ENCODE peak calls at places on chromosomes 13 and 19, in four cellular contexts. S, Z, F and B are unnamed samples.

GRCh38 chr19:30645946-30646577 is 273.9 kb downstream of the ZNF536 start:
- DNase-seq in S (no peak), Z (no peak), F (no peak), B (no peak)

GRCh38 chr19:41373993-41374392 is 2.3 kb upstream of the TMEM91 start:
- DNase-seq in S (peak), Z (no peak), F (no peak), B (no peak)

GRCh38 chr19:28701491-28701890 is 511.5 kb downstream of the UQCRFS1 start:
- DNase-seq in S (peak), Z (no peak), F (no peak), B (no peak)

GRCh38 chr19:3986260-3987041 is 1.2 kb upstream of the EEF2 start:
- DNase-seq in S (peak), Z (no peak), F (no peak), B (no peak)

GRCh38 chr19:13597625-13598024 is 91.3 kb upstream of the CACNA1A start:
- DNase-seq in S (peak), Z (no peak), F (peak), B (no peak)

GRCh38 chr19:13028027-13028426 is 32.8 kb downstream of the NFIX start:
- DNase-seq in S (no peak), Z (no peak), F (no peak), B (no peak)

GRCh38 chr19:20660473-20660872 is 898 bp downstream of the ZNF626 start:
- DNase-seq in S (no peak), Z (no peak), F (no peak), B (no peak)

GRCh38 chr19:11035441-11036377 is 53.6 kb upstream of the LDLR start:
- DNase-seq in S (peak), Z (peak), F (no peak), B (no peak)

GRCh38 chr13:73934215-73934623 is 200.0 kb downstream of the KLF12 start:
- DNase-seq in S (no peak), Z (no peak), F (no peak), B (no peak)

GRCh38 chr13:111341886-111342285 is 21.4 kb downstream of the TEX29 start:
- DNase-seq in S (no peak), Z (no peak), F (no peak), B (no peak)

GRCh38 chr19:3420909-3421619 is 54.7 kb downstream of the NFIC start:
- DNase-seq in S (no peak), Z (no peak), F (no peak), B (no peak)

GRCh38 chr13:98598043-98598442 is 21.1 kb upstream of the STK24 start:
- DNase-seq in S (no peak), Z (no peak), F (no peak), B (no peak)

GRCh38 chr13:110816500-110816899 is 98.4 kb downstream of the ANKRD10 start:
- DNase-seq in S (no peak), Z (no peak), F (no peak), B (no peak)

GRCh38 chr19:29842471-29843179 is 30.8 kb downstream of the CCNE1 start:
- DNase-seq in S (no peak), Z (no peak), F (peak), B (no peak)

GRCh38 chr19:33509774-33510173 is 11.8 kb downstream of the PEPD start:
- DNase-seq in S (no peak), Z (no peak), F (no peak), B (no peak)

GRCh38 chr19:49231804-49232203 is 74.2 kb downstream of the TRPM4 start:
- DNase-seq in S (no peak), Z (no peak), F (peak), B (no peak)

GRCh38 chr19:48881741-48882657 is 9.8 kb downstream of the PPP1R15A start:
- DNase-seq in S (peak), Z (no peak), F (no peak), B (no peak)

GRCh38 chr19:45472557-45473365 is 5.0 kb downstream of the FOSB start:
- DNase-seq in S (peak), Z (no peak), F (no peak), B (no peak)

GRCh38 chr19:3981736-3982681 is 3.3 kb downstream of the EEF2 start:
- DNase-seq in S (no peak), Z (no peak), F (no peak), B (no peak)

GRCh38 chr19:12994701-12995595 is at the start of gene NFIX:
- DNase-seq in S (peak), Z (peak), F (no peak), B (no peak)

DNA sequence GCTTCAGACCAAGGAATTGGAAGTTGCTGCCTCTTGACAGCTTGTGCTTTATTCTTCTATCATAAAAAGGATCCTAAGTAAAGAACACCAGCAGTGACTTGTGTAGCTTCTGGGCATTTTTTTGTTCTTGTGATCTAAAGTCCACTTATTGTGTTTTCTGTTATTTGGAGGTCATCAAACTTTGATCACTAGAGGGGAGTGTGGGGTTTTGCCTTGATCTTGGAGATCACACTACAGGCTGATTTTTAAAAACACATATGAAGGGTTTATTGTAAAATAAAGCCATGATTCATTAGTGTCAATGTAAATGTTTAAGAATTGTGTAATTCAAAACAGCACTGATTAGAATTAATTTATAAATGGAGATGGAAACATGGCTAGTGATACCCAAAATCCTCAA is 328.7 kb upstream of the EDNRB start:
- DNase-seq in S (no peak), Z (no peak), F (no peak), B (no peak)
- TF ChIP-seq CTCF in S (no peak), Z (no peak), F (no peak), B (no peak)

DNA sequence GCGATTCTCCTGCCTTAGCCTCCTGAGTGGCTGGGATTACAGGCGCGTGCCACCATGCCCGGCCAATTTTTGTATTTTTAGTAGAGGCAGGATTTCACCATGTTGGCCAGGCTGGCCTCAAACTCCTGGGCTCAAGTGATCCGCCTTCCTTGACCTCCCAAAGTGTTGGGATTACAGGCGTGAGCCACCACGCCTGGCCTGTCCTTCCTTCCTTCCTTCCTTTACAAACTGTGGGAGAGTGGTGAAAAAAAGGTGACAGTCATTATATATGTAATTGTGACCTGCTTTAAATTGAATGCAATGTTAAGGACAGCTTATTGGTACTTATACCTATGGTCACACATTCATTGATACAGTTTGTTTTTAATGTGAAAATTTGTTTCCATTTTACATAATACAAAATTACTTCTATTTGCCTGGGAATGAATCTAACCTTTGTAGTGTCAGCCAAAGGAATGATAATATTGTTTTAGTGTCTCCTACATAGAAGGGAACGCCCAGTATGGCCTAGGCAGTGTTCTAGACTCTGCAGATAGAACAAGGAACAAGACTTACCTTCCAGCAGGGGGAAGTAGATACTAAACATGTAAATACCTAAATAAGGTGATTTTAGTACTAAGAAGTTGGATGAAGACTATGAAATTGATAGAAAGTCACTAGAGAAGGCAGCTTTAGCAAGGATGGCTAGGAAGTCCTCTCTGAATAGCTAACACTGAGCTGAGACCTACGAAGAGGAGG is 146.3 kb downstream of the GGACT start:
- DNase-seq in S (no peak), Z (no peak), F (no peak), B (no peak)
- TF ChIP-seq CTCF in S (no peak), Z (no peak), F (peak), B (no peak)

GRCh38 chr13:109748677-109749076 is 37.7 kb downstream of the IRS2 start:
- DNase-seq in S (no peak), Z (no peak), F (no peak), B (no peak)

GRCh38 chr13:109745702-109746101 is 40.7 kb downstream of the IRS2 start:
- DNase-seq in S (no peak), Z (no peak), F (no peak), B (no peak)

GRCh38 chr13:109749365-109749764 is 37.0 kb downstream of the IRS2 start:
- DNase-seq in S (no peak), Z (no peak), F (no peak), B (no peak)

GRCh38 chr13:109746364-109746763 is 40.0 kb downstream of the IRS2 start:
- DNase-seq in S (no peak), Z (no peak), F (no peak), B (no peak)

GRCh38 chr13:109747524-109747923 is 38.9 kb downstream of the IRS2 start:
- DNase-seq in S (no peak), Z (no peak), F (no peak), B (no peak)
- TF ChIP-seq CTCF in S (no peak), Z (no peak), F (peak), B (peak)

DNA sequence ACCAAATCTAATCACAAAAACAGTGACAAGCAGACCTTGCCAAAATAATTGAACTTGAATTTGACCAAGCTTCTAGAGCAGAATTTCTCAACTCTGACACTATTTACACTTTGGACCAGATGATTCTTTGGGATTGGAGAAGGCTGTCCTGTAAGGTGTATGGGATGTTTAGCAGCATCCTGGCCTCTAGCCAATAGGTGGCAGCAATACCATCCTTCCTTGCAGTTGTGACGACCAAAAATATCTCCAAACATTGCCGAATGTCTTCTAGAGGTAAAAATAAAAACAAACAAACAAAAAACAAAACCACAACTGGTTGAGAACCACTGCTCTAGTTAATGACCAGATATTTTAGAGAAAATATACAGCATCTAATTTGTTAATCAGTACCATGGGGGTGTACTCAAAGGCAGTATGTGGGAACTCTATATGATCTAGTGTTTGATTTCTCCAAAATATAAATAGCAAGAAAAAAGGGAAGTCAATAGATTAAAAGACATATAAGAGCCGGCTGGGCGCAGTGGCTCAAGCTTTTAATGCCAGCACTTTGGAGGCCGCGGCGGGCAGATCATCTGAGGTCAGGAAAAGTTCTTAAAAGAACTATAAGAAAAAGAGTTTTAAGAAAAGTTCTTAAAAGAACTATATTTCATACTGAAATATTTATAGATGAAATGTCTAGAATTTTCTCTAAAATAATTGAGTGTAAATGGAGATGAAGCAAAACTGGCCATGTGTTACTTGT is 60.9 kb upstream of the ZNF527 start:
- DNase-seq in S (peak), Z (no peak), F (no peak), B (no peak)
- TF ChIP-seq CTCF in S (no peak), Z (no peak), F (peak), B (peak)